ENCODE peak calls at places on chromosomes 5 and 9, in five cellular contexts. I, R, M, O and L are unnamed samples.

GRCh38 chr9:136532799-136533774 is 12.8 kb downstream of the NOTCH1 start:
- DNase-seq in R (no peak), I (no peak), M (peak), O (no peak), L (no peak)

GRCh38 chr5:137252513-137252912 is 246.6 kb downstream of the SPOCK1 start:
- DNase-seq in M (no peak), R (no peak), I (no peak), O (no peak), L (no peak)

GRCh38 chr9:107161338-107161737 is 121.7 kb upstream of the RAD23B start:
- DNase-seq in I (no peak), M (no peak), O (no peak), R (no peak), L (no peak)

GRCh38 chr5:6875376-6875775 is 162.1 kb downstream of the TENT4A start:
- DNase-seq in I (no peak), M (no peak), R (peak), O (no peak), L (no peak)

GRCh38 chr5:140372971-140373487 is 13.0 kb downstream of the SLC4A9 start:
- DNase-seq in M (no peak), I (peak), O (peak), R (peak), L (peak)

GRCh38 chr9:119961774-119962408 is 592.7 kb upstream of the BRINP1 start:
- DNase-seq in R (peak), I (peak), M (no peak), O (peak), L (no peak)

GRCh38 chr9:114250235-114250568 is 72.7 kb upstream of the ORM1 start:
- DNase-seq in I (peak), R (peak), O (peak), M (no peak), L (peak)

GRCh38 chr9:71147368-71147767 is 25.9 kb upstream of the TRPM3 start:
- DNase-seq in I (no peak), O (peak), M (no peak), R (no peak), L (no peak)

GRCh38 chr5:111299831-111300432 is 75.7 kb downstream of the CAMK4 start:
- DNase-seq in M (no peak), I (no peak), O (no peak), R (no peak), L (no peak)

GRCh38 chr5:91417219-91417618 is 34.1 kb upstream of the ARRDC3 start:
- DNase-seq in M (no peak), O (no peak), I (no peak), R (no peak), L (no peak)

GRCh38 chr9:134539613-134540012 is 102.0 kb upstream of the COL5A1 start:
- DNase-seq in O (no peak), M (no peak), I (no peak), R (no peak), L (no peak)

GRCh38 chr5:68648944-68649874 is 433.7 kb downstream of the PIK3R1 start:
- DNase-seq in O (no peak), R (peak), I (no peak), M (no peak), L (no peak)

GRCh38 chr5:43042176-43042625 is 2.1 kb upstream of the ANXA2R start:
- DNase-seq in R (peak), M (peak), O (peak), I (peak), L (no peak)

GRCh38 chr5:77642915-77643653 is 4.6 kb upstream of the OTP start:
- DNase-seq in I (no peak), O (no peak), M (no peak), R (no peak), L (no peak)

GRCh38 chr9:116066221-116066620 is 87.4 kb upstream of the PAPPA start:
- DNase-seq in I (no peak), M (no peak), R (no peak), O (peak), L (no peak)

GRCh38 chr5:141121563-141121962 is at the start of gene PCDHB4:
- DNase-seq in M (no peak), O (no peak), I (no peak), R (no peak), L (no peak)

GRCh38 chr5:1212881-1213280 is 11.5 kb downstream of the SLC6A19 start:
- DNase-seq in R (no peak), I (peak), O (no peak), M (no peak), L (no peak)

GRCh38 chr9:97237951-97238851 is 69.3 kb upstream of the CCDC180 start:
- DNase-seq in M (peak), R (peak), O (peak), I (peak), L (peak)

GRCh38 chr5:1291611-1292080 is 3.2 kb downstream of the TERT start:
- DNase-seq in M (no peak), R (no peak), O (no peak), I (no peak), L (peak)

GRCh38 chr5:126454081-126454480 is 30.9 kb downstream of the GRAMD2B start:
- DNase-seq in I (peak), R (no peak), M (no peak), O (peak), L (no peak)

GRCh38 chr5:142874537-142874936 is 104.4 kb downstream of the ARHGAP26 start:
- DNase-seq in I (peak), O (peak), M (no peak), R (peak), L (peak)